ENCODE peak calls at places on chromosomes 1 and 21, in four cellular contexts. V, C, A and E are unnamed samples.

GRCh38 chr1:162040657-162041056 is 17.0 kb upstream of the OLFML2B start:
- DNase-seq in V (no peak), A (no peak), C (peak; percentile 12), E (peak; percentile 15)

GRCh38 chr21:45449658-45450502 is 44.9 kb downstream of the COL18A1 start:
- DNase-seq in A (no peak), C (no peak), V (no peak), E (no peak)

GRCh38 chr1:118507391-118507790 is 322.4 kb upstream of the SPAG17 start:
- DNase-seq in C (no peak), A (no peak), V (no peak), E (no peak)

GRCh38 chr1:114695430-114696093 is at the start of gene AMPD1:
- DNase-seq in C (no peak), A (no peak), V (no peak), E (no peak)

GRCh38 chr21:45299026-45299863 is 11.6 kb upstream of the POFUT2 start:
- DNase-seq in A (no peak), V (peak; percentile 75), C (no peak), E (no peak)

GRCh38 chr1:32208891-32209309 is at the start of gene DCDC2B:
- DNase-seq in C (peak; percentile 24), A (peak; percentile 43), V (no peak), E (no peak)

GRCh38 chr21:17758703-17759102 is 60.5 kb downstream of the C21orf91 start:
- DNase-seq in C (no peak), A (no peak), V (no peak), E (peak; percentile 53)

GRCh38 chr1:113534130-113534817 is 144.0 kb downstream of the MAGI3 start:
- DNase-seq in V (no peak), C (peak; percentile 41), A (no peak), E (no peak)

GRCh38 chr21:43880111-43880985 is 15.3 kb downstream of the AGPAT3 start:
- DNase-seq in C (no peak), V (no peak), A (no peak), E (no peak)

GRCh38 chr1:112298558-112298957 is 97.5 kb upstream of the CTTNBP2NL start:
- DNase-seq in C (peak; percentile 38), A (peak; percentile 42), V (peak; percentile 75), E (peak; percentile 4)

GRCh38 chr1:228216371-228217320 is 8.8 kb downstream of the OBSCN start:
- DNase-seq in C (no peak), A (no peak), V (no peak), E (no peak)

GRCh38 chr1:35449334-35450008 is 107.7 kb downstream of the KIAA0319L start:
- DNase-seq in A (no peak), C (no peak), V (no peak), E (no peak)

GRCh38 chr1:63645301-63645700 is 52.1 kb downstream of the PGM1 start:
- DNase-seq in A (no peak), C (no peak), V (no peak), E (no peak)

GRCh38 chr1:240491156-240491555 is 120.8 kb downstream of the GREM2 start:
- DNase-seq in C (no peak), A (no peak), V (no peak), E (no peak)

GRCh38 chr1:161039154-161039545 is 386 bp upstream of the TSTD1 start:
- DNase-seq in A (no peak), V (no peak), C (no peak), E (no peak)

GRCh38 chr1:191398551-191398950 is 759.7 kb upstream of the RGS18 start:
- DNase-seq in A (no peak), V (no peak), C (no peak), E (no peak)

GRCh38 chr1:232600430-232601258 is 29.3 kb downstream of the SIPA1L2 start:
- DNase-seq in A (no peak), V (no peak), C (no peak), E (no peak)

GRCh38 chr1:202165267-202165941 is 5.0 kb upstream of the PTPN7 start:
- DNase-seq in V (peak; percentile 77), A (no peak), C (no peak), E (no peak)

GRCh38 chr1:114061431-114061830 is 82.2 kb downstream of the OLFML3 start:
- DNase-seq in A (no peak), C (no peak), V (no peak), E (no peak)

GRCh38 chr1:244833734-244834595 is 1.5 kb upstream of the COX20 start:
- DNase-seq in V (peak; percentile 64), C (peak; percentile 98), A (peak; percentile 70), E (peak; percentile 76)

GRCh38 chr1:208475951-208476824 is 232.0 kb upstream of the PLXNA2 start:
- DNase-seq in A (peak; percentile 69), C (peak; percentile 6), V (no peak), E (no peak)

GRCh38 chr1:204421441-204421840 is 9.8 kb upstream of the PPP1R15B start:
- DNase-seq in C (no peak), A (no peak), V (no peak), E (no peak)

GRCh38 chr1:159171688-159172501 is 480 bp downstream of the CADM3 start:
- DNase-seq in C (no peak), A (no peak), V (no peak), E (no peak)

GRCh38 chr1:247857069-247857985 is at the start of gene TRIM58:
- DNase-seq in A (peak; percentile 62), C (no peak), V (peak; percentile 92), E (no peak)

GRCh38 chr1:172662464-172663109 is 3.7 kb downstream of the FASLG start:
- DNase-seq in V (no peak), A (peak; percentile 43), C (no peak), E (peak; percentile 96)

GRCh38 chr1:232664844-232665777 is 35.2 kb upstream of the SIPA1L2 start:
- DNase-seq in A (no peak), V (no peak), C (no peak), E (no peak)

GRCh38 chr1:218315638-218316037 is 29.5 kb upstream of the TGFB2 start:
- DNase-seq in V (no peak), C (no peak), A (no peak), E (no peak)

GRCh38 chr1:35032384-35032739 is 617 bp upstream of the ZMYM6 start:
- DNase-seq in C (no peak), V (no peak), A (no peak), E (no peak)

GRCh38 chr1:229843627-229844238 is 217.7 kb downstream of the URB2 start:
- DNase-seq in C (peak; percentile 3), V (no peak), A (no peak), E (no peak)

GRCh38 chr1:246828818-246829217 is 102.9 kb downstream of the AHCTF1 start:
- DNase-seq in V (no peak), C (no peak), A (no peak), E (no peak)

GRCh38 chr1:33985656-33986055 is 121.8 kb downstream of the HMGB4 start:
- DNase-seq in A (no peak), C (peak; percentile 4), V (no peak), E (no peak)
- TF ChIP-seq GABPA in A (no peak), C (no peak), V (no peak), E (no peak)

GRCh38 chr1:15733726-15734226 is 2.3 kb upstream of the SLC25A34 start:
- DNase-seq in V (no peak), A (no peak), C (no peak), E (no peak)
- H3K27ac ChIP-seq in V (no peak overlapping the region), A (no peak overlapping the region), C (no peak overlapping the region), E (no peak overlapping the region)

GRCh38 chr21:29298348-29299045 is at the start of gene BACH1:
- DNase-seq in A (peak; percentile 97), C (peak; percentile 76), V (peak; percentile 96), E (peak; percentile 85)
- TF ChIP-seq POLR2AphosphoS5 in A (peak; percentile 91), C (peak; percentile 62), V (peak; percentile 94), E (peak; percentile 79)

GRCh38 chr1:25065246-25066238 is 135.5 kb upstream of the RUNX3 start:
- DNase-seq in A (peak; percentile 74), C (no peak), V (peak; percentile 36), E (no peak)
- TF ChIP-seq GABPA in A (no peak), C (no peak), V (no peak), E (no peak)